ENCODE peak calls at places on chromosome 6, in four cellular contexts. H is HFF-Myc, M is dorsolateral prefrontal cortex, A is glutamatergic neuron. K is an unnamed sample.

GRCh38 chr6:43368517-43369160 is 808 bp downstream of the ZNF318 start:
- DNase-seq in H (no peak), M (peak; percentile 16), A (peak; percentile 88), K (peak; percentile 66)

GRCh38 chr6:43981363-43981990 is 145.8 kb downstream of the MRPL14 start:
- DNase-seq in H (no peak), M (peak; percentile 5), A (no peak), K (no peak)

GRCh38 chr6:160791459-160791858 is 89.4 kb downstream of the PLG start:
- DNase-seq in H (no peak), M (no peak), A (no peak), K (no peak)

GRCh38 chr6:15654250-15654649 is 8.6 kb downstream of the DTNBP1 start:
- DNase-seq in H (no peak), M (no peak), A (no peak), K (no peak)

GRCh38 chr6:169164451-169164850 is 89.2 kb downstream of the THBS2 start:
- DNase-seq in H (no peak), M (no peak), A (no peak), K (no peak)

GRCh38 chr6:36129889-36130671 is at the start of gene MAPK13:
- DNase-seq in H (no peak), M (no peak), A (no peak), K (peak; percentile 28)

GRCh38 chr6:165641672-165642156 is 21.3 kb downstream of the PDE10A start:
- DNase-seq in H (no peak), M (no peak), A (no peak), K (no peak)

GRCh38 chr6:139990287-139990686 is 615.8 kb upstream of the CITED2 start:
- DNase-seq in H (no peak), M (no peak), A (no peak), K (no peak)

GRCh38 chr6:145070791-145071190 is 664.5 kb downstream of the EPM2A start:
- DNase-seq in H (no peak), M (no peak), A (no peak), K (no peak)

GRCh38 chr6:26420607-26421235 is 18.6 kb downstream of the BTN3A1 start:
- DNase-seq in H (no peak), M (no peak), A (no peak), K (peak; percentile 38)

GRCh38 chr6:38415231-38416005 is 224.3 kb downstream of the BTBD9 start:
- DNase-seq in H (no peak), M (no peak), A (no peak), K (no peak)

GRCh38 chr6:36109092-36109491 is 21.2 kb upstream of the MAPK13 start:
- DNase-seq in H (no peak), M (no peak), A (no peak), K (no peak)

GRCh38 chr6:42914546-42914945 is 1.3 kb upstream of the PTCRA start:
- DNase-seq in H (no peak), M (no peak), A (no peak), K (no peak)

GRCh38 chr6:164396071-164397047 is 913.0 kb downstream of the C6orf118 start:
- DNase-seq in H (no peak), M (peak; percentile 43), A (no peak), K (no peak)

GRCh38 chr6:69423785-69424184 is 373.0 kb downstream of the LMBRD1 start:
- DNase-seq in H (no peak), M (no peak), A (no peak), K (no peak)

GRCh38 chr6:21437583-21437982 is 156.0 kb upstream of the SOX4 start:
- DNase-seq in H (peak; percentile 25), M (no peak), A (no peak), K (no peak)

GRCh38 chr6:166586424-166587156 is at the start of gene RAMACL:
- DNase-seq in H (no peak), M (peak; percentile 60), A (no peak), K (no peak)

GRCh38 chr6:68134796-68135195 is 500.3 kb upstream of the ADGRB3 start:
- DNase-seq in H (no peak), M (no peak), A (no peak), K (no peak)

GRCh38 chr6:6386010-6386409 is 65.5 kb upstream of the F13A1 start:
- DNase-seq in H (no peak), M (no peak), A (no peak), K (peak; percentile 5)

GRCh38 chr6:89414215-89414614 is 2.1 kb upstream of the RRAGD start:
- DNase-seq in H (no peak), M (no peak), A (no peak), K (no peak)

GRCh38 chr6:115765966-115766365 is 294.7 kb downstream of the FRK start:
- DNase-seq in H (no peak), M (no peak), A (no peak), K (no peak)

GRCh38 chr6:135871296-135871695 is 19.8 kb downstream of the PDE7B start:
- DNase-seq in H (no peak), M (no peak), A (no peak), K (no peak)

GRCh38 chr6:39777661-39778060 is 14.5 kb upstream of the DAAM2 start:
- DNase-seq in H (no peak), M (no peak), A (no peak), K (no peak)

GRCh38 chr6:100677240-100677639 is 203.9 kb downstream of the ASCC3 start:
- DNase-seq in H (no peak), M (no peak), A (no peak), K (no peak)

GRCh38 chr6:100673641-100674040 is 207.5 kb downstream of the ASCC3 start:
- DNase-seq in H (no peak), M (no peak), A (no peak), K (no peak)

GRCh38 chr6:100678027-100678426 is 203.1 kb downstream of the ASCC3 start:
- DNase-seq in H (no peak), M (no peak), A (no peak), K (no peak)
- TF ChIP-seq CTCF in H (no peak), M (no peak), A (no peak), K (no peak)

GRCh38 chr6:167858842-167859520 is 32.3 kb downstream of the AFDN start:
- DNase-seq in H (no peak), M (no peak), A (no peak), K (no peak)

GRCh38 chr6:167861424-167861823 is 34.7 kb downstream of the AFDN start:
- DNase-seq in H (no peak), M (no peak), A (no peak), K (no peak)

GRCh38 chr6:167858086-167858591 is 31.4 kb downstream of the AFDN start:
- DNase-seq in H (no peak), M (no peak), A (no peak), K (no peak)

GRCh38 chr6:167863897-167864296 is 37.2 kb downstream of the AFDN start:
- DNase-seq in H (no peak), M (no peak), A (no peak), K (no peak)

DNA sequence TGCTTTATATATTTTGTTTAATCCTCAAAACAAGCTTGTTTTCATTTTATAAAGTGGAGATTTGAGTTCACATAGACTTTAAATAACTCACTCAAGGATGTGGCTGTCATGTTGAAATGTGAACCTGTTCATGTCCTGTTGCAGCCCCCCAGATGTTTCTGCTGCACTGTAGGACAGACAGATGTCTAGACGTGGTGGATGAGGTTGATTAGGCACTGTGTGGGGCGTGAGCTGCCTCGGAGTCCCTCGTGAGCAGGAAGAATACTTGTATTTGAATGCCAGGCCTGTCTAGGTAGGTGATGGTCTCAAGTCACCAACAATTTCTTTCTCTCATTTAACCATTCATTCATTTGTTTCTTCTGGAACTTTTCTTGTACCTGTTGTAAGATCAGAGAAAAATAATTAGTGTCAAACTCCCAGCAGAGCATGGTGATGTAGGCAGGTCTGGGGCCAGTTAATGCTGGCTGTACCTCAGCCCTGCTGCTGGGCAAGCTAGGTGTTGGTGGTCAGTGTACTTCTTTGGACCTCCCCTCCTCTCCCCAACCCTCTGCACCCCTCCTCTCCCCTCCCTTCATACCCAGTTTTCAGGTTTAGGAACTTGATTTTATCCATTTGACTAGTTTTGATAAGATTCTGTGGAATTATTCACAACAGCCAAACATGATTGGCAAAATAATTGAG is 34.0 kb downstream of the AFDN start:
- DNase-seq in H (no peak), M (no peak), A (no peak), K (no peak)
- TF ChIP-seq CTCF in H (no peak), M (no peak), A (no peak), K (no peak)

GRCh38 chr6:29696147-29697129 is 15.5 kb upstream of the ZFP57 start:
- DNase-seq in H (no peak), M (peak; percentile 27), A (peak; percentile 29), K (peak; percentile 50)
- TF ChIP-seq CTCF in H (peak; percentile 52), M (peak; percentile 53), A (no peak), K (no peak)

GRCh38 chr6:11748591-11748990 is 30.0 kb downstream of the ADTRP start:
- DNase-seq in H (no peak), M (no peak), A (no peak), K (no peak)
- TF ChIP-seq CTCF in H (no peak), M (no peak), A (peak; percentile 30), K (no peak)

DNA sequence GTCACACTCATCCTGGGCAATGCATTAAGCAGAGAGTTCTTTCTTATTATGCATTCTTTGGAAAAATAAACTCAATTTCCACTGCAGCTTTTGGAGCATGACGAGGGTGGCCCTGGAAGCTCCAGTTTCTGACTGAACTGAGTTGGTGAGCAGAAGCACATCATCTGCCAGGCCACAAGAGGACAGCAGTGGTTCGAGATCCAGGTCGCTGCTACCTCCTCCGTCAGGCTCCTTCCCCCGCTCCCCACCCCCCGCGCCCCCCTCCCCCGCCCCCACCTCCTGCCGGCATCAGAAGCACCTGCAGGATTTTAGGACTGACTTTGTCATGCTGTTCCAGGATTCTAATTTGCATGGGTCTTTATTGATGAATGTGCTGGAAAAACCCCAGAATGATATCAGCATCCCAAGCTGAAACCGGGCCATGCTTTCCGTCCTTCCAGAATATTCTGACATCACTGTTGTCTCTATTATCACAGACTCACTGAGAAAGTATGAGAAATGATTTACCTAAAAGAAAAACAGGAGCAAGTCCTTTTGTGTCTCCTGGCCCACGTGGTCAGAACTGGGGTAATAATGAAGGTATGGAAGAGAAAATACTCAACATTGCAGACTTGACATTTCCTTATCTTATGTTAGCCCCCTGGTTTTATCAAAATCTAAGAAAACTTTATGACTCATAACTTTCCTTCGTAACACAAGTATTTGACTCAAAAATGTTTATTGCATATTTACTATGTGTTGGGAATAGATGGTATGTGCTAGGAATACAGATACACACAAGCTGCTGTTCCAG is 220.1 kb upstream of the EXOC2 start:
- DNase-seq in H (no peak), M (peak; percentile 17), A (peak; percentile 44), K (peak; percentile 46)
- TF ChIP-seq CTCF in H (peak; percentile 62), M (peak; percentile 48), A (no peak), K (peak; percentile 27)

DNA sequence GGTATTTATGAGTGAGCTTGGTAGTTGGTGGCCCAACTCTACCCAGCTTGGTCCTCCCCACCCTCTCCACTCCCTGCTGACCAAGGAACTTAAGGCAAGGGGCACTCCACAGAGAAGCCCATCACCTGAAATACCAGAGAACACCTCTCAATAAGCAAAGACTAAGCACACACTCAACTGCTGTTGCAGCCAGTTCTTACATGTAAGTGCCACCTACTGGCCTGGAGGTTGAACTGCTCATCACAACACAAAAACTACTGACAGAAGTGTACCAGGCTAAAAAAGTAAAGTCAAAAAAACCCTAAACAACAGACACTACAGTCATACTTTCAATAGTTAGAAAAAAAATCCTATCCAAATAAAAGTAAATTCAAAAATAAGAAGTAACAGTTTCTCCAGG is 146.2 kb downstream of the FAM83B start:
- DNase-seq in H (no peak), M (no peak), A (no peak), K (no peak)
- TF ChIP-seq CTCF in H (peak; percentile 33), M (peak; percentile 12), A (peak; percentile 47), K (peak; percentile 63)

K was measured in endothelial cell.